ENCODE peak calls at places on chromosomes 6 and 20, in six cellular contexts. N is pancreas, H is lower lobe of right lung, Q is Peyer's patch, L is upper lobe of left lung, U is PC-3. F is an unnamed sample.

GRCh38 chr20:49078310-49078709 is 32.2 kb downstream of the CSE1L start:
- DNase-seq in N (no peak), L (no peak), Q (no peak), H (no peak), U (no peak), F (no peak)

GRCh38 chr6:39617520-39617919 is 107.7 kb downstream of the KIF6 start:
- DNase-seq in H (no peak), U (no peak), Q (no peak), N (no peak), L (no peak), F (no peak)

GRCh38 chr20:50111120-50111828 is 1.7 kb downstream of the UBE2V1 start:
- DNase-seq in H (no peak), N (peak; percentile 18), L (no peak), U (peak; percentile 84), Q (no peak), F (peak; percentile 81)

GRCh38 chr6:79570802-79571367 is 33.7 kb upstream of the LCA5 start:
- DNase-seq in L (no peak), H (no peak), Q (no peak), N (no peak), U (no peak), F (no peak)

GRCh38 chr20:45336530-45337366 is 11.5 kb downstream of the SDC4 start:
- DNase-seq in N (no peak), L (no peak), H (no peak), Q (peak; percentile 74), U (peak; percentile 98), F (peak; percentile 100)

GRCh38 chr20:1478566-1478965 is 11.9 kb upstream of the NSFL1C start:
- DNase-seq in L (no peak), Q (no peak), U (peak; percentile 97), H (no peak), N (no peak), F (no peak)

GRCh38 chr6:134937426-134937825 is 12.5 kb downstream of the ALDH8A1 start:
- DNase-seq in L (no peak), Q (no peak), N (no peak), H (no peak), U (no peak), F (no peak)

GRCh38 chr20:58173091-58173490 is 55.4 kb downstream of the ANKRD60 start:
- DNase-seq in Q (peak; percentile 11), U (no peak), H (no peak), N (no peak), L (no peak), F (no peak)

GRCh38 chr6:107689881-107690545 is 134.1 kb downstream of the SCML4 start:
- DNase-seq in Q (no peak), N (no peak), U (no peak), L (no peak), H (no peak), F (no peak)

GRCh38 chr6:75144396-75144795 is 61.5 kb downstream of the COL12A1 start:
- DNase-seq in N (no peak), Q (no peak), H (no peak), U (no peak), L (no peak), F (no peak)

GRCh38 chr20:23135449-23136447 is 49.6 kb upstream of the CD93 start:
- DNase-seq in H (peak; percentile 77), Q (peak; percentile 19), N (no peak), L (peak; percentile 62), U (no peak), F (no peak)

GRCh38 chr6:33622456-33623431 is 1.6 kb downstream of the ITPR3 start:
- DNase-seq in N (no peak), U (peak; percentile 66), H (peak; percentile 59), L (peak; percentile 77), Q (no peak), F (no peak)

GRCh38 chr6:145278163-145278807 is 457.0 kb downstream of the EPM2A start:
- DNase-seq in N (no peak), H (no peak), L (no peak), U (no peak), Q (no peak), F (no peak)

GRCh38 chr6:90611996-90612690 is 25.3 kb upstream of the MAP3K7 start:
- DNase-seq in H (no peak), N (no peak), U (no peak), Q (no peak), L (no peak), F (no peak)

GRCh38 chr20:43477193-43477592 is 19.5 kb downstream of the SRSF6 start:
- DNase-seq in L (no peak), Q (no peak), H (no peak), N (no peak), U (no peak), F (no peak)

GRCh38 chr20:63128956-63129355 is 87.0 kb downstream of the YTHDF1 start:
- DNase-seq in U (no peak), L (peak; percentile 12), H (peak; percentile 37), N (no peak), Q (peak; percentile 6), F (peak; percentile 81)

GRCh38 chr6:131061041-131061770 is 1.8 kb downstream of the EPB41L2 start:
- DNase-seq in L (no peak), N (no peak), H (no peak), Q (no peak), U (peak; percentile 26), F (no peak)

GRCh38 chr6:20997143-20997792 is 463.0 kb downstream of the CDKAL1 start:
- DNase-seq in N (no peak), H (no peak), Q (no peak), U (no peak), L (no peak), F (no peak)

GRCh38 chr20:58650181-58650775 is 805 bp upstream of the STX16 start:
- DNase-seq in L (peak; percentile 24), U (no peak), Q (peak; percentile 70), H (peak; percentile 64), N (peak; percentile 31), F (no peak)

GRCh38 chr20:44643596-44644383 is 7.7 kb downstream of the ADA start:
- DNase-seq in N (peak; percentile 31), Q (no peak), U (peak; percentile 80), H (peak; percentile 69), L (peak; percentile 72), F (peak; percentile 99)

GRCh38 chr6:155782320-155782730 is 326.7 kb upstream of the NOX3 start:
- DNase-seq in N (no peak), Q (no peak), H (no peak), L (no peak), U (peak; percentile 95), F (peak; percentile 58)

GRCh38 chr6:52399511-52400315 is 20.4 kb upstream of the EFHC1 start:
- DNase-seq in Q (no peak), L (peak; percentile 30), U (peak; percentile 72), N (peak; percentile 42), H (no peak), F (no peak)

GRCh38 chr6:52405243-52405642 is 14.9 kb upstream of the EFHC1 start:
- DNase-seq in H (no peak), Q (no peak), L (no peak), U (no peak), N (no peak), F (no peak)

GRCh38 chr6:52403627-52404026 is 16.5 kb upstream of the EFHC1 start:
- DNase-seq in N (no peak), U (peak; percentile 59), H (no peak), L (no peak), Q (peak; percentile 90), F (no peak)

GRCh38 chr6:52403086-52403485 is 17.1 kb upstream of the EFHC1 start:
- DNase-seq in U (no peak), N (no peak), L (no peak), H (no peak), Q (no peak), F (no peak)

GRCh38 chr6:52400316-52401041 is 19.7 kb upstream of the EFHC1 start:
- DNase-seq in L (no peak), H (no peak), U (no peak), N (no peak), Q (no peak), F (no peak)
- H3K27ac ChIP-seq in L (no peak overlapping the region), H (no peak overlapping the region), U (no peak overlapping the region), N (no peak overlapping the region), Q (no peak overlapping the region), F (no peak overlapping the region)

DNA sequence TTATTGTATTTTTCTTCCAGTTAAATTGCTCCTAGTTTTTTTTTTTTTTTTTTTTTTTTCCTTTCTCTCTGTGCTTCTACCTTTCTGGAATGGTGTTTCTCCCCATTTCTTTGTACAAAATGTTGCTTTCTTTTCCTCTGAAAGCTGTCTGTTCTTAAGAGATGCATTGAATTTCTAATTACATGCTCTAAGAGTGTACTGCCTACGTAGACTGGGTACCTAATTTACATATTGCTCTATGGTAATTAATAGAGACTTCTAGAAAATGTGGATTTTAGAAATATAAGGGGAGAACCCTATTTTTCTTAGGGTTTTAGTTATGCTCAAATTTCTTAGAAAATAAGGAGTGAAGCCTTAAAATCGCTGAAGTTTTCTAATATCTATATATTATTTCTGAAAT is 13.8 kb downstream of the KCNQ5 start:
- DNase-seq in H (no peak), N (no peak), Q (no peak), L (no peak), U (no peak), F (no peak)
- H3K4me1 ChIP-seq in H (no peaks in the 10 kb centered on the region), N (no peaks in the 10 kb centered on the region), Q (no peaks in the 10 kb centered on the region), L (no peaks in the 10 kb centered on the region), U (no peaks in the 10 kb centered on the region), F (no peaks in the 10 kb centered on the region)

GRCh38 chr20:7859371-7859802 is 80.9 kb downstream of the HAO1 start:
- DNase-seq in L (no peak), N (peak; percentile 17), Q (no peak), U (peak; percentile 84), H (no peak), F (no peak)
- TF ChIP-seq CTCF in L (peak; percentile 38), N (no peak), Q (peak; percentile 56), U (peak; percentile 95), H (peak; percentile 44), F (peak; percentile 96)

GRCh38 chr6:119079288-119079809 is 885 bp upstream of the FAM184A start:
- DNase-seq in H (no peak), U (peak; percentile 45), N (no peak), Q (no peak), L (no peak), F (no peak)

GRCh38 chr6:119077643-119078448 is 618 bp downstream of the FAM184A start:
- DNase-seq in U (peak; percentile 67), N (peak; percentile 52), L (peak; percentile 58), Q (peak; percentile 58), H (peak; percentile 67), F (no peak)

GRCh38 chr6:119076966-119077642 is 1.4 kb downstream of the FAM184A start:
- DNase-seq in N (no peak), U (no peak), H (no peak), Q (no peak), L (no peak), F (no peak)

GRCh38 chr6:119076173-119076965 is 2.1 kb downstream of the FAM184A start:
- DNase-seq in U (no peak), L (no peak), Q (no peak), H (no peak), N (no peak), F (no peak)

DNA sequence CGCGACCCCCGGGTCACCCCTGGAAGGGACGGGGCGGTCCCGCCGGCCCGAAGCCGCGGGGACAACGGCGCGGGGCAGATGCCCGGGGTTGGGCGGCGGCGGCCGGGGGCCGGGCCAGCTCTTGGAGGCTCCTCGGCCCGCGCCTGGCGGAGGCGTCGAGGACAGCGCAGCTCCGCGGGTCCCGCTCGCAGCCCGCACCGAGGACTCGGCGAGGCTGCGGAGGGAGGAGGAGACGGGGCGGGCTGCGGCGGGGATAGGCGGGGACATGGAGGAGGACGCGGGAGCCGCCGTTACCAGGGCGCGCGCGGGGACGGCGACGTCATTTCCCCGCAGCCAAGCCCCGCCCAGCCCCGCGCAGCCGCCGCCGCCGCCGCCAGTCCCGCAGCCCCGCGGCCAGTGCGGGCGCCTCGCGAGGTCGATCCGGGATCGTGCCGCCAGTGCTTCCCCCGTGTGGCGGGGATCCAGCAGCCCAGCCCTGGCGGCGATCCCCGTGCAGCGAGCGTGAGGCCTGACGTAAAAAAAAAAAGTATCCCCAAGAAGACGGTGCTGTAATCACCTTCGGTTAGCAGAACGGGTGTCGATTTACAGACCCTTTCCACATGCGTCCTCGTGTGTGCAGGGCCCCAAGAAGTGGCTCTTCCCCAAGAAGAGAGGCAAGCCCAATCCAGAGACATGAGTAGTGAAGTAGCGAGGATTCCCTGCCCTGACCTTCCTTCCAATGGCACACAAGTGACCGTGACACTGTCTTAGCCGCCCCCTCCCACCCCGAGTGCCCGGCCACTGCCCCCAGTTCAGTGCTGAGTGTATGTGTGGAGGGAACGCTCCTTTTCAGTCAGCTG is at the start of gene FAM184A:
- DNase-seq in U (peak; percentile 47), H (peak; percentile 78), L (peak; percentile 62), Q (peak; percentile 80), N (peak; percentile 69), F (peak; percentile 51)
- H3K27ac ChIP-seq in U (no peak within 1 kb of the TSS), H (peak within 1 kb of the TSS; percentile 84), L (peak within 1 kb of the TSS; percentile 91), Q (peak within 1 kb of the TSS; percentile 57), N (peak within 1 kb of the TSS; percentile 64), F (no peak within 1 kb of the TSS)